ENCODE peak calls at places on chromosomes 11 and 22, in nine cellular contexts. One of them, this sample, is unnamed.
A peak's percentile ranks its signal among the peaks of the same experiment; 100 is the strongest.

GRCh38 chr11:71237853-71238252 is 14.5 kb downstream of the SHANK2 start:
- DNase-seq in T-helper 2 cell: no peak
- DNase-seq in H54: no peak
- DNase-seq in GM06990: no peak
- DNase-seq in ELR: no peak
- DNase-seq in adrenal gland: no peak
- DNase-seq in T-cell: no peak
- DNase-seq in adipocyte: no peak
- DNase-seq in pulmonary artery endothelial cell: no peak
- DNase-seq in this sample: peak; percentile 1

GRCh38 chr22:20211997-20212753 is 55.9 kb downstream of the RTN4R start:
- DNase-seq in T-helper 2 cell: no peak
- DNase-seq in H54: no peak
- DNase-seq in GM06990: no peak
- DNase-seq in ELR: no peak
- DNase-seq in adrenal gland: no peak
- DNase-seq in T-cell: no peak
- DNase-seq in adipocyte: no peak
- DNase-seq in pulmonary artery endothelial cell: no peak
- DNase-seq in this sample: peak; percentile 69

GRCh38 chr11:15145151-15145550 is 30.4 kb downstream of the INSC start:
- DNase-seq in T-helper 2 cell: no peak
- DNase-seq in H54: no peak
- DNase-seq in GM06990: no peak
- DNase-seq in ELR: no peak
- DNase-seq in adrenal gland: no peak
- DNase-seq in T-cell: no peak
- DNase-seq in adipocyte: no peak
- DNase-seq in pulmonary artery endothelial cell: no peak
- DNase-seq in this sample: no peak

GRCh38 chr11:102799656-102800339 is 1.8 kb upstream of the MMP1 start:
- DNase-seq in T-helper 2 cell: no peak
- DNase-seq in H54: no peak
- DNase-seq in GM06990: no peak
- DNase-seq in ELR: peak; percentile 93
- DNase-seq in adrenal gland: no peak
- DNase-seq in T-cell: no peak
- DNase-seq in adipocyte: no peak
- DNase-seq in pulmonary artery endothelial cell: peak; percentile 71
- DNase-seq in this sample: no peak

GRCh38 chr11:46295312-46295995 is 18.0 kb downstream of the CREB3L1 start:
- DNase-seq in T-helper 2 cell: peak; percentile 50
- DNase-seq in H54: peak; percentile 94
- DNase-seq in GM06990: peak; percentile 50
- DNase-seq in ELR: peak; percentile 89
- DNase-seq in adrenal gland: peak; percentile 84
- DNase-seq in T-cell: peak; percentile 74
- DNase-seq in adipocyte: peak; percentile 92
- DNase-seq in pulmonary artery endothelial cell: no peak
- DNase-seq in this sample: peak; percentile 87

GRCh38 chr11:73365352-73366264 is 10.6 kb upstream of the RELT start:
- DNase-seq in T-helper 2 cell: no peak
- DNase-seq in H54: no peak
- DNase-seq in GM06990: no peak
- DNase-seq in ELR: no peak
- DNase-seq in adrenal gland: peak; percentile 69
- DNase-seq in T-cell: no peak
- DNase-seq in adipocyte: no peak
- DNase-seq in pulmonary artery endothelial cell: no peak
- DNase-seq in this sample: no peak

GRCh38 chr11:88406871-88407270 is 69.3 kb upstream of the CTSC start:
- DNase-seq in T-helper 2 cell: no peak
- DNase-seq in H54: no peak
- DNase-seq in GM06990: no peak
- DNase-seq in ELR: no peak
- DNase-seq in adrenal gland: no peak
- DNase-seq in T-cell: no peak
- DNase-seq in adipocyte: no peak
- DNase-seq in pulmonary artery endothelial cell: no peak
- DNase-seq in this sample: no peak

GRCh38 chr11:32829157-32829679 is 509 bp upstream of the PRRG4 start:
- DNase-seq in T-helper 2 cell: no peak
- DNase-seq in H54: no peak
- DNase-seq in GM06990: no peak
- DNase-seq in ELR: peak; percentile 23
- DNase-seq in adrenal gland: no peak
- DNase-seq in T-cell: no peak
- DNase-seq in adipocyte: peak; percentile 53
- DNase-seq in pulmonary artery endothelial cell: no peak
- DNase-seq in this sample: no peak

GRCh38 chr22:41576877-41577276 is 12.8 kb downstream of the PMM1 start:
- DNase-seq in T-helper 2 cell: no peak
- DNase-seq in H54: no peak
- DNase-seq in GM06990: peak; percentile 33
- DNase-seq in ELR: peak; percentile 75
- DNase-seq in adrenal gland: peak; percentile 91
- DNase-seq in T-cell: peak; percentile 17
- DNase-seq in adipocyte: no peak
- DNase-seq in pulmonary artery endothelial cell: no peak
- DNase-seq in this sample: peak; percentile 75

GRCh38 chr22:47006433-47006832 is 244.0 kb downstream of the TBC1D22A start:
- DNase-seq in T-helper 2 cell: no peak
- DNase-seq in H54: no peak
- DNase-seq in GM06990: no peak
- DNase-seq in ELR: no peak
- DNase-seq in adrenal gland: no peak
- DNase-seq in T-cell: no peak
- DNase-seq in adipocyte: no peak
- DNase-seq in pulmonary artery endothelial cell: no peak
- DNase-seq in this sample: no peak